ENCODE peak calls at places on chromosomes 13 and 19, in six cellular contexts. One of them, this sample, is unnamed.

GRCh38 chr19:39133431-39134270 is 8.1 kb downstream of the PAK4 start:
- DNase-seq in stimulated activated CD4-positive, alpha-beta T cell treated with anti-CD3 and anti-CD28 coated beads, Interleukin-1b, Interleukin-23, amount 100 ng/mL, for 4 hours: no peak
- DNase-seq in BJ: no peak
- DNase-seq in small intestine: peak; percentile 55
- DNase-seq in T-helper 17 cell: no peak
- DNase-seq in NCI-H526: no peak
- DNase-seq in this sample: no peak

GRCh38 chr19:3644351-3645066 is 17.9 kb upstream of the CACTIN start:
- DNase-seq in stimulated activated CD4-positive, alpha-beta T cell treated with anti-CD3 and anti-CD28 coated beads, Interleukin-1b, Interleukin-23, amount 100 ng/mL, for 4 hours: no peak
- DNase-seq in BJ: no peak
- DNase-seq in small intestine: no peak
- DNase-seq in T-helper 17 cell: no peak
- DNase-seq in NCI-H526: no peak
- DNase-seq in this sample: no peak

GRCh38 chr13:53775807-53776206 is 747.2 kb downstream of the OLFM4 start:
- DNase-seq in stimulated activated CD4-positive, alpha-beta T cell treated with anti-CD3 and anti-CD28 coated beads, Interleukin-1b, Interleukin-23, amount 100 ng/mL, for 4 hours: no peak
- DNase-seq in BJ: no peak
- DNase-seq in small intestine: no peak
- DNase-seq in T-helper 17 cell: no peak
- DNase-seq in NCI-H526: no peak
- DNase-seq in this sample: no peak

GRCh38 chr13:30394798-30395191 is 27.5 kb upstream of the UBE2L5 start:
- DNase-seq in stimulated activated CD4-positive, alpha-beta T cell treated with anti-CD3 and anti-CD28 coated beads, Interleukin-1b, Interleukin-23, amount 100 ng/mL, for 4 hours: no peak
- DNase-seq in BJ: no peak
- DNase-seq in small intestine: peak; percentile 64
- DNase-seq in T-helper 17 cell: no peak
- DNase-seq in NCI-H526: no peak
- DNase-seq in this sample: peak; percentile 40

GRCh38 chr19:28377077-28377476 is 835.9 kb downstream of the UQCRFS1 start:
- DNase-seq in stimulated activated CD4-positive, alpha-beta T cell treated with anti-CD3 and anti-CD28 coated beads, Interleukin-1b, Interleukin-23, amount 100 ng/mL, for 4 hours: no peak
- DNase-seq in BJ: no peak
- DNase-seq in small intestine: no peak
- DNase-seq in T-helper 17 cell: no peak
- DNase-seq in NCI-H526: no peak
- DNase-seq in this sample: no peak

GRCh38 chr13:41909524-41909923 is 51.4 kb downstream of the VWA8 start:
- DNase-seq in stimulated activated CD4-positive, alpha-beta T cell treated with anti-CD3 and anti-CD28 coated beads, Interleukin-1b, Interleukin-23, amount 100 ng/mL, for 4 hours: no peak
- DNase-seq in BJ: no peak
- DNase-seq in small intestine: no peak
- DNase-seq in T-helper 17 cell: no peak
- DNase-seq in NCI-H526: no peak
- DNase-seq in this sample: peak; percentile 30

GRCh38 chr19:14073925-14074838 is 1.6 kb downstream of the MISP3 start:
- DNase-seq in stimulated activated CD4-positive, alpha-beta T cell treated with anti-CD3 and anti-CD28 coated beads, Interleukin-1b, Interleukin-23, amount 100 ng/mL, for 4 hours: no peak
- DNase-seq in BJ: no peak
- DNase-seq in small intestine: peak; percentile 79
- DNase-seq in T-helper 17 cell: no peak
- DNase-seq in NCI-H526: no peak
- DNase-seq in this sample: no peak

GRCh38 chr13:48644141-48644540 is 9.6 kb upstream of the CYSLTR2 start:
- DNase-seq in stimulated activated CD4-positive, alpha-beta T cell treated with anti-CD3 and anti-CD28 coated beads, Interleukin-1b, Interleukin-23, amount 100 ng/mL, for 4 hours: no peak
- DNase-seq in BJ: no peak
- DNase-seq in small intestine: no peak
- DNase-seq in T-helper 17 cell: no peak
- DNase-seq in NCI-H526: no peak
- DNase-seq in this sample: no peak

GRCh38 chr13:33212396-33212795 is 73.2 kb downstream of the STARD13 start:
- DNase-seq in stimulated activated CD4-positive, alpha-beta T cell treated with anti-CD3 and anti-CD28 coated beads, Interleukin-1b, Interleukin-23, amount 100 ng/mL, for 4 hours: no peak
- DNase-seq in BJ: no peak
- DNase-seq in small intestine: no peak
- DNase-seq in T-helper 17 cell: no peak
- DNase-seq in NCI-H526: no peak
- DNase-seq in this sample: no peak

GRCh38 chr19:10233946-10234345 is 2.8 kb upstream of the S1PR2 start:
- DNase-seq in stimulated activated CD4-positive, alpha-beta T cell treated with anti-CD3 and anti-CD28 coated beads, Interleukin-1b, Interleukin-23, amount 100 ng/mL, for 4 hours: no peak
- DNase-seq in BJ: no peak
- DNase-seq in small intestine: no peak
- DNase-seq in T-helper 17 cell: no peak
- DNase-seq in NCI-H526: no peak
- DNase-seq in this sample: no peak

GRCh38 chr13:98557934-98558630 is 18.8 kb downstream of the STK24 start:
- DNase-seq in stimulated activated CD4-positive, alpha-beta T cell treated with anti-CD3 and anti-CD28 coated beads, Interleukin-1b, Interleukin-23, amount 100 ng/mL, for 4 hours: no peak
- DNase-seq in BJ: no peak
- DNase-seq in small intestine: no peak
- DNase-seq in T-helper 17 cell: no peak
- DNase-seq in NCI-H526: no peak
- DNase-seq in this sample: no peak

GRCh38 chr19:29450306-29450705 is 75.5 kb upstream of the VSTM2B start:
- DNase-seq in stimulated activated CD4-positive, alpha-beta T cell treated with anti-CD3 and anti-CD28 coated beads, Interleukin-1b, Interleukin-23, amount 100 ng/mL, for 4 hours: no peak
- DNase-seq in BJ: no peak
- DNase-seq in small intestine: no peak
- DNase-seq in T-helper 17 cell: no peak
- DNase-seq in NCI-H526: no peak
- DNase-seq in this sample: no peak

GRCh38 chr19:53942001-53942786 is 20.5 kb upstream of the CACNG8 start:
- DNase-seq in stimulated activated CD4-positive, alpha-beta T cell treated with anti-CD3 and anti-CD28 coated beads, Interleukin-1b, Interleukin-23, amount 100 ng/mL, for 4 hours: no peak
- DNase-seq in BJ: no peak
- DNase-seq in small intestine: no peak
- DNase-seq in T-helper 17 cell: no peak
- DNase-seq in NCI-H526: peak; percentile 37
- DNase-seq in this sample: no peak

This sample was measured in renal cortical epithelial cell.